ENCODE peak calls at places on chromosome 19, in six cellular contexts. Y, D, P, N, G and F are unnamed samples. For H3K4me1, the result is how much of the 10 kb centered on the place peaks cover.

GRCh38 chr19:13002389-13002898 is 7.2 kb downstream of the NFIX start:
- DNase-seq in Y (no peak), D (no peak), P (no peak), N (no peak), G (no peak), F (no peak)

GRCh38 chr19:43799502-43800142 is 2.6 kb downstream of the LYPD5 start:
- DNase-seq in Y (no peak), D (peak), P (peak), N (no peak), G (no peak), F (no peak)

GRCh38 chr19:6556480-6556879 is 25.7 kb downstream of the TNFSF9 start:
- DNase-seq in Y (no peak), D (no peak), P (no peak), N (no peak), G (no peak), F (no peak)

GRCh38 chr19:15252398-15253018 is 20.3 kb upstream of the EPHX3 start:
- DNase-seq in Y (peak), D (peak), P (no peak), N (no peak), G (no peak), F (no peak)

GRCh38 chr19:1027953-1028902 is 1.8 kb downstream of the CNN2 start:
- DNase-seq in Y (peak), D (peak), P (peak), N (no peak), G (peak), F (peak)

GRCh38 chr19:16234552-16235445 is 37.1 kb downstream of the AP1M1 start:
- DNase-seq in Y (no peak), D (no peak), P (no peak), N (no peak), G (no peak), F (no peak)

GRCh38 chr19:15324791-15325519 is 7.4 kb downstream of the BRD4 start:
- DNase-seq in Y (peak), D (peak), P (no peak), N (no peak), G (no peak), F (no peak)

GRCh38 chr19:57324992-57325391 is 4.7 kb downstream of the ZNF543 start:
- DNase-seq in Y (no peak), D (no peak), P (no peak), N (no peak), G (no peak), F (no peak)

GRCh38 chr19:12112701-12113100 is 27.4 kb downstream of the ZNF20 start:
- DNase-seq in Y (no peak), D (no peak), P (no peak), N (no peak), G (no peak), F (no peak)

GRCh38 chr19:1864480-1865171 is 1.2 kb upstream of the KLF16 start:
- DNase-seq in Y (peak), D (peak), P (peak), N (no peak), G (peak), F (peak)

GRCh38 chr19:40719414-40719894 is 2.5 kb downstream of the ITPKC start:
- DNase-seq in Y (no peak), D (no peak), P (no peak), N (no peak), G (no peak), F (peak)

GRCh38 chr19:17090501-17091074 is 15.0 kb downstream of the MYO9B start:
- DNase-seq in Y (no peak), D (no peak), P (no peak), N (no peak), G (no peak), F (no peak)

GRCh38 chr19:10514211-10515145 is 2.8 kb downstream of the S1PR5 start:
- DNase-seq in Y (peak), D (peak), P (no peak), N (no peak), G (no peak), F (no peak)

GRCh38 chr19:41928221-41928683 is at the start of gene ERFL:
- DNase-seq in Y (peak), D (no peak), P (no peak), N (no peak), G (no peak), F (peak)

GRCh38 chr19:5480427-5480836 is 25.2 kb downstream of the ZNRF4 start:
- DNase-seq in Y (peak), D (peak), P (peak), N (no peak), G (peak), F (peak)

GRCh38 chr19:17229890-17230289 is 3.9 kb downstream of the OCEL1 start:
- DNase-seq in Y (no peak), D (no peak), P (no peak), N (no peak), G (no peak), F (no peak)

GRCh38 chr19:42455621-42456081 is 12.9 kb upstream of the CXCL17 start:
- DNase-seq in Y (no peak), D (no peak), P (peak), N (no peak), G (no peak), F (no peak)

GRCh38 chr19:12126707-12127106 is 13.4 kb downstream of the ZNF20 start:
- DNase-seq in Y (peak), D (no peak), P (no peak), N (no peak), G (no peak), F (peak)

GRCh38 chr19:34787059-34787824 is 14.2 kb upstream of the ZNF599 start:
- DNase-seq in Y (no peak), D (no peak), P (no peak), N (no peak), G (no peak), F (no peak)

GRCh38 chr19:6828698-6829633 is 56.5 kb downstream of the VAV1 start:
- DNase-seq in Y (no peak), D (peak), P (no peak), N (no peak), G (no peak), F (peak)

GRCh38 chr19:807627-808175 is 10.4 kb downstream of the PTBP1 start:
- DNase-seq in Y (no peak), D (no peak), P (no peak), N (no peak), G (peak), F (no peak)

GRCh38 chr19:7665076-7665475 is 3.8 kb upstream of the RETN start:
- DNase-seq in Y (no peak), D (no peak), P (no peak), N (no peak), G (no peak), F (no peak)

DNA sequence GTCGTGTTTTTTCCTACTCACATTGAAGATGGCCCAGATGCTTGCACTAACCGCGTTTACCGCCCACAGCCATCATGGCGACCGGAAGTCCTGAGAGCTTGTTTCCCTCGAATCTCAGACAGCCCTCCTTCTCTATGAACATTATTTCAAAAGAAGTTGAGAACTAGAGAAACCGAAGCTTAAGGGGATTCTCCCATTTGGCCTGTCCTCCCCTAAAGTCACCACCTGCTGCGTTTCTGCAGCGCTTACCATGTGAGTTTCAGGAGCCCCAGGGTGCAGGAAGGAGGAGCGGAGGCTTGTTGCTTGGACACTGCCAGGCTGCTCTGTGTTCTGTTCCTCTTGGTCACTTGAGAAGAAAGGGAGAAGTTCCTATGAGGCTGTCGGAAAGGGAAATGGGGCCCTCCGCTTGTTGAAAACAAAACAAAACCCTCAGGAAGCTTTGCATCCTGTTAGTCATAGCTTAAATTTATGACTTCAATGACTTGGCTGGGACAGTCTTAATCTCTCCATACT is 6.2 kb downstream of the CARD8 start:
- DNase-seq in Y (no peak), D (no peak), P (peak), N (no peak), G (no peak), F (peak)
- H3K4me1 ChIP-seq in Y (under half), D (under half), P (under half), N (under half), G (under half), F (half or more)

GRCh38 chr19:21482863-21483276 is 22.5 kb upstream of the ZNF429 start:
- DNase-seq in Y (peak), D (peak), P (peak), N (peak), G (peak), F (peak)
- TF ChIP-seq CTCF in Y (peak), D (peak), P (peak), N (peak), G (peak), F (peak)

GRCh38 chr19:3342246-3342645 is 24.1 kb upstream of the NFIC start:
- DNase-seq in Y (no peak), D (no peak), P (no peak), N (no peak), G (no peak), F (no peak)

GRCh38 chr19:3345850-3346460 is 20.4 kb upstream of the NFIC start:
- DNase-seq in Y (no peak), D (no peak), P (no peak), N (no peak), G (peak), F (no peak)

GRCh38 chr19:3344608-3345598 is 21.5 kb upstream of the NFIC start:
- DNase-seq in Y (no peak), D (no peak), P (no peak), N (no peak), G (peak), F (no peak)

GRCh38 chr19:3346677-3347353 is 19.6 kb upstream of the NFIC start:
- DNase-seq in Y (no peak), D (no peak), P (peak), N (no peak), G (peak), F (no peak)

GRCh38 chr19:3343619-3344502 is 22.5 kb upstream of the NFIC start:
- DNase-seq in Y (no peak), D (peak), P (peak), N (peak), G (peak), F (peak)
- H3K4me1 ChIP-seq in Y (under half), D (under half), P (under half), N (under half), G (under half), F (under half)

GRCh38 chr19:58338825-58339558 is 12.2 kb downstream of the ZSCAN22 start:
- DNase-seq in Y (peak), D (peak), P (no peak), N (no peak), G (no peak), F (no peak)
- TF ChIP-seq CTCF in Y (peak), D (peak), P (no peak), N (no peak), G (no peak), F (peak)

GRCh38 chr19:46633130-46633529 is 2.9 kb downstream of the GNG8 start:
- DNase-seq in Y (no peak), D (no peak), P (no peak), N (no peak), G (no peak), F (no peak)

GRCh38 chr19:46634045-46634655 is 1.9 kb downstream of the GNG8 start:
- DNase-seq in Y (peak), D (peak), P (peak), N (peak), G (peak), F (peak)

GRCh38 chr19:46631481-46631880 is 4.5 kb downstream of the GNG8 start:
- DNase-seq in Y (no peak), D (no peak), P (no peak), N (no peak), G (no peak), F (no peak)

GRCh38 chr19:46629546-46630025 is 4.7 kb upstream of the PTGIR start:
- DNase-seq in Y (no peak), D (no peak), P (no peak), N (no peak), G (no peak), F (no peak)

DNA sequence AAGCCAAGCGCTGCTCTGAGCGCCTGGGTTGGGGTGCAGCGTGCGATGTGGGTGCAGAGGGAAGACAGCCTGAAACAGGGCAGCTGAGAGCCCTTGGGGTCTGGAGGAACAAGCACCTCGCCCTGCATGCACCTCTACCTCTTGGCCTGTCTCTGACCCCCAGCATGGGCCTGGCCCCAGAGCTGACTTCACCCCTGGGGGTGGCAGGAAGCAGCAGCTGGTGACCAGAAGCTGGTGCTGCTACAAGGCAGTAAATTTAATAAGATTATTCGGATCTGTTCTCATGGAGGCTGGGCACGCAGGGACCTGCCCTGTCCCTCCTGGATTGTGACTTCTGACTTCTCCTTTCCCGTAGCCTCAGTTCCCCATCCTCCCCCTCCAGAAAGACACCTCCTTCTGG is 5.2 kb downstream of the GNG8 start:
- DNase-seq in Y (no peak), D (no peak), P (no peak), N (no peak), G (no peak), F (no peak)
- H3K4me1 ChIP-seq in Y (under half), D (under half), P (under half), N (under half), G (under half), F (under half)